ENCODE peak calls at places on chromosomes 6 and 20, in six cellular contexts. W is RWPE1, I is adrenal gland, Z is HCT116, B is dorsolateral prefrontal cortex, A is lower leg skin. L is an unnamed sample.

GRCh38 chr6:93468291-93468690 is 48.9 kb upstream of the EPHA7 start:
- DNase-seq in W (no peak), I (no peak), Z (no peak), B (no peak), A (no peak), L (no peak)

GRCh38 chr20:11261533-11262000 is 587.8 kb upstream of the JAG1 start:
- DNase-seq in W (no peak), I (no peak), Z (no peak), B (no peak), A (no peak), L (peak; percentile 32)

GRCh38 chr6:7723041-7723447 is 2.9 kb upstream of the BMP6 start:
- DNase-seq in W (peak; percentile 46), I (peak; percentile 84), Z (peak; percentile 85), B (peak; percentile 78), A (peak; percentile 85), L (peak; percentile 55)

GRCh38 chr20:46160661-46161060 is 42.5 kb downstream of the CD40 start:
- DNase-seq in W (no peak), I (no peak), Z (no peak), B (no peak), A (no peak), L (no peak)

GRCh38 chr6:156928972-156929371 is 151.8 kb downstream of the ARID1B start:
- DNase-seq in W (no peak), I (no peak), Z (no peak), B (no peak), A (no peak), L (no peak)

GRCh38 chr6:169921853-169922779 is 170.7 kb downstream of the ERMARD start:
- DNase-seq in W (no peak), I (no peak), Z (no peak), B (no peak), A (no peak), L (no peak)

GRCh38 chr6:131062245-131063027 is 609 bp downstream of the EPB41L2 start:
- DNase-seq in W (peak; percentile 19), I (peak; percentile 54), Z (no peak), B (no peak), A (no peak), L (no peak)

GRCh38 chr20:63915471-63915870 is 20.5 kb downstream of the DNAJC5 start:
- DNase-seq in W (no peak), I (peak; percentile 38), Z (no peak), B (peak; percentile 71), A (no peak), L (no peak)

GRCh38 chr6:95410168-95410567 is 167.2 kb upstream of the MANEA start:
- DNase-seq in W (no peak), I (no peak), Z (no peak), B (no peak), A (no peak), L (no peak)

GRCh38 chr6:170160031-170160627 is 130.7 kb downstream of the DLL1 start:
- DNase-seq in W (no peak), I (no peak), Z (peak; percentile 28), B (no peak), A (no peak), L (no peak)

GRCh38 chr6:96015791-96016776 is at the start of gene FUT9:
- DNase-seq in W (no peak), I (peak; percentile 19), Z (no peak), B (peak; percentile 73), A (no peak), L (no peak)

GRCh38 chr20:48238326-48238725 is 453.0 kb upstream of the SULF2 start:
- DNase-seq in W (peak; percentile 43), I (peak; percentile 50), Z (no peak), B (no peak), A (no peak), L (peak; percentile 45)

GRCh38 chr20:46348972-46349741 is 40.9 kb upstream of the CDH22 start:
- DNase-seq in W (peak; percentile 83), I (peak; percentile 68), Z (peak; percentile 13), B (peak; percentile 63), A (no peak), L (no peak)

GRCh38 chr6:141103246-141103645 is 1029.5 kb upstream of the GJE1 start:
- DNase-seq in W (peak; percentile 17), I (no peak), Z (peak; percentile 26), B (no peak), A (no peak), L (peak; percentile 84)

GRCh38 chr20:57582432-57583288 is 21.8 kb downstream of the PCK1 start:
- DNase-seq in W (no peak), I (no peak), Z (no peak), B (no peak), A (peak; percentile 33), L (no peak)

GRCh38 chr6:132763269-132763668 is 5.6 kb upstream of the VNN2 start:
- DNase-seq in W (no peak), I (peak; percentile 18), Z (no peak), B (no peak), A (no peak), L (no peak)

GRCh38 chr6:144423167-144423566 is 138.0 kb downstream of the UTRN start:
- DNase-seq in W (no peak), I (no peak), Z (no peak), B (no peak), A (no peak), L (no peak)

GRCh38 chr20:52269926-52270325 is 78.3 kb upstream of the ZFP64 start:
- DNase-seq in W (no peak), I (no peak), Z (no peak), B (no peak), A (no peak), L (no peak)

GRCh38 chr20:7371518-7372158 is 568.6 kb downstream of the HAO1 start:
- DNase-seq in W (no peak), I (no peak), Z (no peak), B (no peak), A (no peak), L (peak; percentile 69)

GRCh38 chr6:44356432-44356950 is 14.0 kb downstream of the SPATS1 start:
- DNase-seq in W (no peak), I (no peak), Z (no peak), B (no peak), A (no peak), L (no peak)

GRCh38 chr20:62534526-62535221 is 58.9 kb upstream of the GATA5 start:
- DNase-seq in W (no peak), I (no peak), Z (no peak), B (no peak), A (no peak), L (no peak)

GRCh38 chr20:48366230-48366629 is 461.6 kb downstream of the PREX1 start:
- DNase-seq in W (no peak), I (no peak), Z (no peak), B (no peak), A (no peak), L (no peak)

GRCh38 chr6:49072885-49073620 is 390.0 kb downstream of the MMUT start:
- DNase-seq in W (no peak), I (no peak), Z (no peak), B (no peak), A (no peak), L (no peak)

GRCh38 chr20:23320317-23320716 is 30.3 kb upstream of the NXT1 start:
- DNase-seq in W (peak; percentile 16), I (no peak), Z (peak; percentile 26), B (no peak), A (no peak), L (no peak)

GRCh38 chr6:5817869-5818268 is 188.9 kb downstream of the NRN1 start:
- DNase-seq in W (no peak), I (no peak), Z (no peak), B (no peak), A (no peak), L (no peak)

GRCh38 chr6:71107935-71108420 is 151.1 kb upstream of the B3GAT2 start:
- DNase-seq in W (peak; percentile 41), I (no peak), Z (peak; percentile 3), B (no peak), A (no peak), L (peak; percentile 34)

GRCh38 chr6:30311101-30311500 is 15.6 kb upstream of the TRIM39 start:
- DNase-seq in W (no peak), I (no peak), Z (no peak), B (no peak), A (no peak), L (no peak)

DNA sequence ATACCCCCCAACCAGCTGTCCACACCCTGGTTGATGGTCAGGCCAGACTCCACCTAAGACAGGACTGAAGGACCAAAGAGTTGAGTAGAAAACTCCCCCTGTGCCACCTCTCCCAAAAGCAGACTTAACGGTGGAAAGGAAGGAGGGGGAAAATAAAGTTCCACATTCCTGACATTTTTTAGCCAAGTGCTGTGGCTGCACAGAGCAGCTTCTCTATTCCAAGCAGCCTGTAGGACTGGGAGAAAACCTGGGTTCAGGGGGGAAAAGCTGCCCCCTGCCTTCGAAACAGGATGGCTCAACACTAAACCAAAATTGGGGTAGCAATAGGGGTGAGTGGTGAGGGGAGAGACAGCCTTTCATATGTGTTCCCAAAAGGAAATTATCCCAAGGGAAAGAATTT is 3.6 kb downstream of the TRAM2 start:
- DNase-seq in W (no peak), I (no peak), Z (no peak), B (no peak), A (no peak), L (no peak)
- TF ChIP-seq CTCF in W (no peak), I (no peak), Z (no peak), B (no peak), A (no peak), L (no peak)

GRCh38 chr6:143337201-143337949 is 113.1 kb downstream of the ADAT2 start:
- DNase-seq in W (no peak), I (peak; percentile 46), Z (peak; percentile 18), B (no peak), A (peak; percentile 46), L (peak; percentile 77)
- TF ChIP-seq CTCF in W (no peak), I (peak; percentile 24), Z (peak; percentile 82), B (peak; percentile 43), A (no peak), L (peak; percentile 90)

DNA sequence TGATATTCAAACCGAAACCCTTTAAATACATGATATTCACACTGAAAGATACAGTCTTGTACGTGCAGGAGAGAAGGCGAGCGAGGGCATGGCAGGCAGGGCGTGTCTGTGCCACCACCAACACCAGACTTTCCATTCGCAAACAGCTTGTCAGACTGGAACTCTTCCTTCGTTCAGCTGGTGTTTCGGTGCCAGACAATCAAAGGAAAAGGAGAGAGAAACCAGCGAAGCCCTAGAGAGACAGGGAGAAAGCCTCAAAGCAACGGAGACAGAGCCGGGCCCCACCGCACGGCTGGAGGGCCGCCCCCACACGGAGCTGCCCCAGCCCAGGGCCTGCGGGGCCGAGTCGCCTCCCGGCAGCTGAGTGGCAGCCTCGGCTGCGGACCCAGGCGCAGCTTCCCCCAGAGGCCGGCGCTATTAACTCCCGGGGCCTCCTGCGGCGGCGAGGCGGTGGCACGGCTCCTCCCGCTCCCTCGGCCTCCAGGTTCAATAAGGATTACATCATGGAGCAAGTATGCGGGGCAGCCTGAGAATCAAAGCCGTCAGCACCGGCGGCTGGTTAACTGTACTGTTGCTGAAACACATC is 32.1 kb upstream of the NR2E1 start:
- DNase-seq in W (peak; percentile 83), I (peak; percentile 67), Z (peak; percentile 66), B (no peak), A (no peak), L (no peak)
- TF ChIP-seq CTCF in W (peak; percentile 10), I (peak; percentile 18), Z (no peak), B (peak; percentile 11), A (no peak), L (peak; percentile 17)

GRCh38 chr6:83378621-83379388 is 52.0 kb downstream of the ME1 start:
- DNase-seq in W (no peak), I (no peak), Z (no peak), B (no peak), A (no peak), L (peak; percentile 70)
- TF ChIP-seq CTCF in W (no peak), I (no peak), Z (no peak), B (no peak), A (no peak), L (peak; percentile 32)